ENCODE peak calls at places on chromosomes 3 and 15, in eight cellular contexts. T is endothelial cell; A is kidney epithelial cell; X is CD8-positive, alpha-beta T cell; Y is WTC11; P is tibial artery; V is lung; S is heart left ventricle. E is an unnamed sample.

GRCh38 chr3:54905936-54906335 is 21.9 kb downstream of the LRTM1 start:
- DNase-seq in T (no peak), X (no peak), A (no peak), V (no peak), S (no peak), Y (no peak), P (no peak), E (no peak)

GRCh38 chr3:61248496-61248895 is 2.8 kb downstream of the FHIT start:
- DNase-seq in Y (no peak), T (no peak), X (no peak), A (no peak), V (no peak), P (no peak), S (no peak), E (no peak)

GRCh38 chr3:138890555-138891187 is 55.9 kb upstream of the PIK3CB start:
- DNase-seq in X (no peak), A (no peak), V (no peak), P (no peak), S (no peak), T (no peak), Y (no peak), E (no peak)

GRCh38 chr3:30691249-30691880 is 85.0 kb downstream of the TGFBR2 start:
- DNase-seq in T (no peak), V (no peak), S (no peak), P (no peak), Y (no peak), X (no peak), A (no peak), E (no peak)

GRCh38 chr3:38454179-38454883 is 641 bp downstream of the ACVR2B start:
- DNase-seq in Y (peak; percentile 31), S (no peak), V (no peak), A (no peak), X (no peak), T (peak; percentile 40), P (peak; percentile 73), E (no peak)

GRCh38 chr3:112793311-112794081 is 53.2 kb downstream of the CD200R1L start:
- DNase-seq in A (no peak), Y (no peak), V (no peak), T (no peak), X (no peak), S (no peak), P (no peak), E (no peak)

GRCh38 chr3:110814170-110815007 is 257.2 kb upstream of the NECTIN3 start:
- DNase-seq in P (no peak), X (no peak), S (no peak), A (peak; percentile 57), Y (no peak), T (no peak), V (no peak), E (peak; percentile 29)

GRCh38 chr3:9216736-9217135 is 32.7 kb downstream of the SRGAP3 start:
- DNase-seq in V (no peak), S (no peak), X (no peak), Y (no peak), T (no peak), P (no peak), A (no peak), E (no peak)

GRCh38 chr15:64148581-64148980 is 3.0 kb upstream of the SNX22 start:
- DNase-seq in V (no peak), Y (no peak), X (no peak), A (no peak), P (no peak), T (no peak), S (no peak), E (no peak)

GRCh38 chr3:112775011-112775742 is 71.5 kb downstream of the CD200R1L start:
- DNase-seq in X (no peak), V (no peak), P (no peak), T (no peak), S (peak; percentile 41), Y (no peak), A (no peak), E (no peak)

GRCh38 chr15:89399390-89400120 is 64.9 kb upstream of the POLG start:
- DNase-seq in S (no peak), V (no peak), A (no peak), T (peak; percentile 63), Y (peak; percentile 74), X (no peak), P (no peak), E (no peak)

GRCh38 chr15:27714675-27715074 is 384.4 kb downstream of the OCA2 start:
- DNase-seq in T (no peak), Y (peak; percentile 65), P (no peak), S (no peak), X (no peak), V (no peak), A (no peak), E (no peak)
- TF ChIP-seq CTCF in T (no peak), Y (peak; percentile 23), P (no peak), S (no peak), X (no peak), V (no peak), A (no peak), E (no peak)

GRCh38 chr3:100783619-100784018 is 74.3 kb downstream of the TFG start:
- DNase-seq in A (no peak), V (no peak), Y (no peak), P (no peak), T (no peak), S (no peak), X (no peak), E (no peak)

DNA sequence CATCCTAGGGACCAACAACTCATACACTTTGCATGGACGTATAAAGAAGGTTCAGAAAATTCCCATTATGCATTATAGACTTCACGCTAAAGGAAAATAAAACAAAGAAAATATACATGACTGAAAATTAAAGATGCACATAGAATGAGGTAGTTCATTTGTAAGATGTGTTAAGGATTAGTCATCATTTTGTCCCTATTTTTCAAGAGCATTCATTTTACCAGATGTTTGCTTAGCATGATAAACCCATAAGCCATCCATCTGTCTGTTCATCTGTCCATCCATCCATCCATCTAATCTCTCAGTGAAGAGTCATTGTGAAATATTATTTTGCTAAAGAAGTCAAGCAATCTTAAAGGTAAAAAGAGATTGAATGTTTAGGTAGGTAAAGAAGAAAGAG is 80.3 kb downstream of the TFG start:
- DNase-seq in X (no peak), P (no peak), Y (no peak), V (no peak), S (no peak), T (no peak), A (no peak), E (no peak)
- TF ChIP-seq CTCF in X (no peak), P (no peak), Y (no peak), V (no peak), S (no peak), T (no peak), A (no peak), E (no peak)

DNA sequence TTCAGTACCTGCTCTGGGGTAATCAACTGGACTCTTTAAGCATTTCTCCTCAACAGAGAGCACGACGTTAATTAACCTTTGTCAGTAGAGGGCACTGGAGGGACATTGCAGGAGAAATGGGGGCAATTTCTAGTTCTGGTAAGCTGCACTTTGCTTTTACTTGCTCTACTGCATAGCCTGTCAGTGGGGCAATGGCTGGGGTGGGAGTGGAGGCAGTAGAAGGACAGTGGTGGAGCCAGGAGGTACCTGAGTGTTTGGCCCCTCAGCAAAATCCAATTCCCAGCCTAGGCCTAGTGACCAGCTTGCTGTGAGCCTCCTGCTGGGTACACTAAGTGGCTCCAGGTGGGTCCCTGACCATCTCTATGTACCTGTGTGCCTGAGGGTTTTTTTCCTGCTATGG is 18.3 kb upstream of the MED12L start:
- DNase-seq in T (no peak), A (no peak), X (no peak), Y (no peak), V (no peak), S (no peak), P (no peak), E (no peak)
- TF ChIP-seq CTCF in T (no peak), A (no peak), X (no peak), Y (peak; percentile 29), V (no peak), S (no peak), P (no peak), E (peak; percentile 58)

DNA sequence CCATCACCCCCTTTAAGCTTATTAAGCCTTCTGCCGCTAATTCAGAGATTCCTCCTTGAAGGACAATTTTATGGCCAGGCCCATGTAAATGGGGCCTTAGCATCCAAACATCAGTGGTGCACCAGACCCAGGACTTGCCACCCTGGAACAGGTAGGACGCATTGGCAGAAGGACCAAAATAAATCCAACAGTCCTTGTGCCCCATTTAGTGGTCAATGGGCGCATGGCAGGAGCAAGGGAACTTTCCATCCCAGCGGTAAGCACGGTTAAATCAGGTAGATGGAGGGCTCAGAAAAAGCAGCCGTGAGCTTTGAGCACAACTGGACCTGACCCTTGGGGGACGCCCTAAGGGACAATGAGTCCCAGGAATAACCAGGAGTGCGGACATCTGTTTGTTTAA is 540.8 kb upstream of the ROBO1 start:
- DNase-seq in P (peak; percentile 45), A (no peak), T (no peak), X (no peak), Y (no peak), S (no peak), V (no peak), E (no peak)
- TF ChIP-seq CTCF in P (no peak), A (no peak), T (no peak), X (no peak), Y (no peak), S (no peak), V (no peak), E (no peak)

DNA sequence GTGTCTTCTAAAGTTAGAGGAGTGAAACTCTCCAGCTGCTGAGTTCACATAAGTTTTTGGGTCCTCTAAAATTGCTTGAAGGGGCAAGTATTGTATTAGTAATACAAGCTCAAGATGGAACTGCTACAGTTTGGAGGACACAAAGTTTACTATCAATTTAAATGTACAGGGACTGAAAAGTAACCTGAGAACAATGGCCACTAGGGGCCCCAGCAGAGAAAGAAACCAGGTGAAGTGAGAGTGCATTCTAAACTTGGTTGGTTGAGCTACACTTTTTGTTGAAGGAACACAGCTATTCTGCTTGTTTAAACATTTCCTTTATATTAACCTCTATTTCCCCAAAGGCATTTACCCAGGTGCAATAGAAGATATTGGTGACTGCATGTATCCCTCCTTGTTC is 755.5 kb downstream of the GBE1 start:
- DNase-seq in S (no peak), T (no peak), V (no peak), A (no peak), X (no peak), P (no peak), Y (no peak), E (no peak)
- TF ChIP-seq CTCF in S (no peak), T (peak; percentile 15), V (no peak), A (no peak), X (no peak), P (no peak), Y (no peak), E (no peak)